ENCODE peak calls at places on chromosomes 2 and 18, in seven cellular contexts. B is T-helper 1 cell, J is left ventricle myocardium inferior, G is HT-29, E is nephron progenitor cell, L is EH, Y is RWPE1. P is an unnamed sample.

GRCh38 chr2:70948350-70949003 is 12.8 kb downstream of the ATP6V1B1 start:
- DNase-seq in Y (peak), L (peak), G (peak), B (peak), E (peak), J (peak), P (peak)

GRCh38 chr18:74278983-74279382 is 12.8 kb downstream of the CYB5A start:
- DNase-seq in Y (no peak), L (no peak), J (no peak), B (no peak), G (no peak), E (no peak), P (no peak)

GRCh38 chr2:70083344-70084156 is 3.7 kb upstream of the PCBP1 start:
- DNase-seq in E (no peak), Y (peak), B (no peak), J (no peak), L (peak), G (peak), P (no peak)

GRCh38 chr2:6772366-6772710 is 93.4 kb downstream of the CMPK2 start:
- DNase-seq in G (no peak), E (peak), J (no peak), B (no peak), L (peak), Y (no peak), P (peak)

GRCh38 chr2:128635361-128635900 is 316.8 kb upstream of the HS6ST1 start:
- DNase-seq in G (no peak), J (no peak), B (no peak), L (peak), Y (no peak), E (no peak), P (no peak)

GRCh38 chr2:175203621-175204496 is 22.3 kb upstream of the ATP5MC3 start:
- DNase-seq in G (peak), J (no peak), Y (peak), B (no peak), E (peak), L (peak), P (peak)

GRCh38 chr18:23936371-23936958 is 78.1 kb upstream of the TTC39C start:
- DNase-seq in G (no peak), J (no peak), L (peak), B (no peak), Y (no peak), E (no peak), P (no peak)

GRCh38 chr18:22173928-22174301 is 4.5 kb downstream of the GATA6 start:
- DNase-seq in L (no peak), G (peak), B (no peak), J (no peak), E (no peak), Y (no peak), P (no peak)

GRCh38 chr2:100269889-100270288 is 52.4 kb downstream of the LONRF2 start:
- DNase-seq in J (no peak), L (no peak), Y (no peak), G (no peak), B (no peak), E (no peak), P (no peak)

GRCh38 chr2:45166229-45166890 is 157.1 kb upstream of the SIX2 start:
- DNase-seq in B (no peak), E (no peak), L (no peak), G (no peak), Y (no peak), J (no peak), P (peak)

GRCh38 chr18:23281626-23282436 is 146.5 kb downstream of the CABLES1 start:
- DNase-seq in E (no peak), L (peak), J (no peak), Y (peak), G (peak), B (no peak), P (peak)

GRCh38 chr2:217902281-217903141 is 100.3 kb downstream of the TNS1 start:
- DNase-seq in L (peak), G (peak), E (peak), J (peak), B (no peak), Y (peak), P (no peak)

GRCh38 chr2:131143803-131144202 is 38.7 kb downstream of the PLEKHB2 start:
- DNase-seq in L (no peak), E (no peak), J (no peak), G (no peak), B (no peak), Y (no peak), P (no peak)

GRCh38 chr18:36610258-36610657 is 218.5 kb downstream of the TPGS2 start:
- DNase-seq in L (no peak), E (no peak), J (no peak), G (no peak), Y (no peak), B (no peak), P (no peak)

GRCh38 chr18:46677609-46678470 is 20.8 kb upstream of the LOXHD1 start:
- DNase-seq in E (no peak), J (no peak), B (no peak), L (peak), Y (no peak), G (no peak), P (no peak)

GRCh38 chr18:12741351-12741750 is 38.5 kb downstream of the PSMG2 start:
- DNase-seq in J (no peak), B (no peak), G (peak), E (no peak), Y (peak), L (peak), P (peak)

GRCh38 chr2:20218331-20219320 is 6.3 kb downstream of the SDC1 start:
- DNase-seq in G (no peak), J (no peak), E (peak), Y (no peak), B (no peak), L (no peak), P (no peak)

GRCh38 chr2:164967781-164968228 is 12.5 kb upstream of the SLC38A11 start:
- DNase-seq in J (no peak), Y (peak), L (peak), B (no peak), G (peak), E (no peak), P (no peak)

GRCh38 chr2:56117764-56118163 is 66.0 kb upstream of the CCDC85A start:
- DNase-seq in B (no peak), E (no peak), J (no peak), L (no peak), G (no peak), Y (peak), P (no peak)

GRCh38 chr18:51009071-51009470 is 20.9 kb upstream of the SMAD4 start:
- DNase-seq in Y (no peak), B (no peak), E (no peak), J (no peak), L (peak), G (no peak), P (peak)

GRCh38 chr2:100046961-100047950 is 95.1 kb downstream of the AFF3 start:
- DNase-seq in Y (no peak), B (no peak), J (no peak), G (no peak), E (no peak), L (no peak), P (no peak)

GRCh38 chr2:66105354-66105753 is 329.6 kb upstream of the MEIS1 start:
- DNase-seq in G (no peak), J (no peak), Y (no peak), E (no peak), L (no peak), B (no peak), P (no peak)

GRCh38 chr2:109032229-109032800 is 43.3 kb upstream of the EDAR start:
- DNase-seq in J (no peak), G (no peak), E (peak), L (no peak), Y (no peak), B (no peak), P (no peak)

GRCh38 chr2:197125000-197125399 is 185.6 kb downstream of the ANKRD44 start:
- DNase-seq in L (peak), J (no peak), Y (no peak), B (no peak), E (no peak), G (no peak), P (no peak)

GRCh38 chr2:226799976-226800940 is 638 bp upstream of the IRS1 start:
- DNase-seq in E (peak), J (peak), L (peak), B (no peak), G (peak), Y (no peak), P (peak)

GRCh38 chr2:1766400-1766799 is 22.1 kb upstream of the PXDN start:
- DNase-seq in J (no peak), B (no peak), Y (no peak), E (no peak), L (no peak), G (no peak), P (no peak)

GRCh38 chr2:180033993-180034894 is 27.1 kb upstream of the CWC22 start:
- DNase-seq in L (peak), E (peak), J (no peak), G (no peak), Y (no peak), B (no peak), P (peak)

GRCh38 chr2:168237741-168238140 is 9.7 kb downstream of the STK39 start:
- DNase-seq in L (peak), J (no peak), G (no peak), Y (no peak), E (no peak), B (no peak), P (no peak)

GRCh38 chr2:128187032-128187654 is 96.1 kb downstream of the UGGT1 start:
- DNase-seq in Y (no peak), G (peak), E (no peak), B (no peak), J (no peak), L (peak), P (no peak)

GRCh38 chr2:134154269-134154668 is 99.6 kb upstream of the MGAT5 start:
- DNase-seq in L (no peak), G (no peak), E (no peak), Y (no peak), B (no peak), J (no peak), P (no peak)

GRCh38 chr2:65053199-65053598 is 3.0 kb upstream of the CEP68 start:
- DNase-seq in J (no peak), G (no peak), Y (no peak), E (no peak), B (no peak), L (no peak), P (no peak)

GRCh38 chr2:147824625-147825024 is 20.2 kb upstream of the ACVR2A start:
- DNase-seq in L (no peak), B (no peak), G (no peak), Y (no peak), J (no peak), E (no peak), P (no peak)

GRCh38 chr18:10067670-10068659 is 154.1 kb downstream of the VAPA start:
- DNase-seq in E (no peak), Y (no peak), G (no peak), L (no peak), B (no peak), J (no peak), P (no peak)

GRCh38 chr2:10221976-10222870 is 80.5 kb upstream of the HPCAL1 start:
- DNase-seq in B (no peak), E (no peak), J (no peak), G (no peak), Y (no peak), L (no peak), P (no peak)

GRCh38 chr2:237922641-237923361 is 44.0 kb upstream of the UBE2F start:
- DNase-seq in B (no peak), E (no peak), Y (peak), G (no peak), L (no peak), J (no peak), P (peak)

GRCh38 chr18:25408294-25408693 is 56.3 kb upstream of the ZNF521 start:
- DNase-seq in G (no peak), E (no peak), B (no peak), L (no peak), J (no peak), Y (no peak), P (no peak)

P was measured in NCI-H345.